ENCODE peak calls at places on chromosomes 5 and 9, in seven cellular contexts. One of them, this sample, is unnamed.

GRCh38 chr9:112029921-112030444 is 133.4 kb downstream of the UGCG start:
- DNase-seq in nephron progenitor cell: no peak
- DNase-seq in kidney: no peak
- DNase-seq in colonic mucosa: no peak
- DNase-seq in ovary: no peak
- DNase-seq in choroid plexus epithelial cell: peak; percentile 82
- DNase-seq in psoas muscle: no peak
- DNase-seq in this sample: no peak

GRCh38 chr5:122493091-122493775 is 181.2 kb downstream of the SNCAIP start:
- DNase-seq in nephron progenitor cell: peak; percentile 9
- DNase-seq in kidney: peak; percentile 70
- DNase-seq in colonic mucosa: no peak
- DNase-seq in ovary: no peak
- DNase-seq in choroid plexus epithelial cell: no peak
- DNase-seq in psoas muscle: no peak
- DNase-seq in this sample: peak; percentile 11

GRCh38 chr5:135219868-135220267 is 179.2 kb downstream of the MACROH2A1 start:
- DNase-seq in nephron progenitor cell: no peak
- DNase-seq in kidney: peak; percentile 23
- DNase-seq in colonic mucosa: peak; percentile 14
- DNase-seq in ovary: no peak
- DNase-seq in choroid plexus epithelial cell: no peak
- DNase-seq in psoas muscle: no peak
- DNase-seq in this sample: no peak

GRCh38 chr9:37037744-37038640 is 3.9 kb upstream of the PAX5 start:
- DNase-seq in nephron progenitor cell: peak; percentile 52
- DNase-seq in kidney: no peak
- DNase-seq in colonic mucosa: no peak
- DNase-seq in ovary: no peak
- DNase-seq in choroid plexus epithelial cell: no peak
- DNase-seq in psoas muscle: no peak
- DNase-seq in this sample: no peak

GRCh38 chr9:78261403-78262001 is 25.6 kb downstream of the CEP78 start:
- DNase-seq in nephron progenitor cell: no peak
- DNase-seq in kidney: no peak
- DNase-seq in colonic mucosa: no peak
- DNase-seq in ovary: no peak
- DNase-seq in choroid plexus epithelial cell: peak; percentile 72
- DNase-seq in psoas muscle: no peak
- DNase-seq in this sample: no peak

GRCh38 chr5:51495672-51496071 is 112.4 kb downstream of the ISL1 start:
- DNase-seq in nephron progenitor cell: no peak
- DNase-seq in kidney: no peak
- DNase-seq in colonic mucosa: no peak
- DNase-seq in ovary: no peak
- DNase-seq in choroid plexus epithelial cell: peak; percentile 5
- DNase-seq in psoas muscle: no peak
- DNase-seq in this sample: no peak

GRCh38 chr9:133677126-133678010 is 41.2 kb downstream of the DBH start:
- DNase-seq in nephron progenitor cell: no peak
- DNase-seq in kidney: peak; percentile 51
- DNase-seq in colonic mucosa: no peak
- DNase-seq in ovary: no peak
- DNase-seq in choroid plexus epithelial cell: no peak
- DNase-seq in psoas muscle: no peak
- DNase-seq in this sample: no peak

GRCh38 chr5:9538504-9538903 is 7.4 kb downstream of the SEMA5A start:
- DNase-seq in nephron progenitor cell: no peak
- DNase-seq in kidney: no peak
- DNase-seq in colonic mucosa: no peak
- DNase-seq in ovary: no peak
- DNase-seq in choroid plexus epithelial cell: peak; percentile 54
- DNase-seq in psoas muscle: no peak
- DNase-seq in this sample: no peak

GRCh38 chr5:66666778-66667177 is 70.6 kb downstream of the MAST4 start:
- DNase-seq in nephron progenitor cell: no peak
- DNase-seq in kidney: peak; percentile 82
- DNase-seq in colonic mucosa: peak; percentile 20
- DNase-seq in ovary: no peak
- DNase-seq in choroid plexus epithelial cell: no peak
- DNase-seq in psoas muscle: no peak
- DNase-seq in this sample: no peak

GRCh38 chr5:33891731-33892418 is at the start of gene ADAMTS12:
- DNase-seq in nephron progenitor cell: peak; percentile 82
- DNase-seq in kidney: peak; percentile 90
- DNase-seq in colonic mucosa: peak; percentile 23
- DNase-seq in ovary: peak; percentile 46
- DNase-seq in choroid plexus epithelial cell: peak; percentile 60
- DNase-seq in psoas muscle: peak; percentile 50
- DNase-seq in this sample: peak; percentile 34

GRCh38 chr9:122498883-122499288 is 11.7 kb upstream of the OR1J2 start:
- DNase-seq in nephron progenitor cell: no peak
- DNase-seq in kidney: no peak
- DNase-seq in colonic mucosa: no peak
- DNase-seq in ovary: no peak
- DNase-seq in choroid plexus epithelial cell: peak; percentile 70
- DNase-seq in psoas muscle: no peak
- DNase-seq in this sample: no peak

GRCh38 chr5:131389096-131389868 is 125.4 kb downstream of the CDC42SE2 start:
- DNase-seq in nephron progenitor cell: no peak
- DNase-seq in kidney: no peak
- DNase-seq in colonic mucosa: no peak
- DNase-seq in ovary: no peak
- DNase-seq in choroid plexus epithelial cell: no peak
- DNase-seq in psoas muscle: no peak
- DNase-seq in this sample: no peak

GRCh38 chr5:530001-530400 is 5.8 kb upstream of the SLC9A3 start:
- DNase-seq in nephron progenitor cell: no peak
- DNase-seq in kidney: no peak
- DNase-seq in colonic mucosa: no peak
- DNase-seq in ovary: no peak
- DNase-seq in choroid plexus epithelial cell: no peak
- DNase-seq in psoas muscle: no peak
- DNase-seq in this sample: no peak

GRCh38 chr9:23683476-23684095 is 142.5 kb downstream of the ELAVL2 start:
- DNase-seq in nephron progenitor cell: no peak
- DNase-seq in kidney: no peak
- DNase-seq in colonic mucosa: no peak
- DNase-seq in ovary: no peak
- DNase-seq in choroid plexus epithelial cell: no peak
- DNase-seq in psoas muscle: no peak
- DNase-seq in this sample: no peak

GRCh38 chr5:59139695-59140094 is 556.8 kb downstream of the RAB3C start:
- DNase-seq in nephron progenitor cell: no peak
- DNase-seq in kidney: no peak
- DNase-seq in colonic mucosa: no peak
- DNase-seq in ovary: no peak
- DNase-seq in choroid plexus epithelial cell: no peak
- DNase-seq in psoas muscle: no peak
- DNase-seq in this sample: no peak

GRCh38 chr9:77945798-77946197 is 85.8 kb downstream of the GNAQ start:
- DNase-seq in nephron progenitor cell: no peak
- DNase-seq in kidney: no peak
- DNase-seq in colonic mucosa: no peak
- DNase-seq in ovary: no peak
- DNase-seq in choroid plexus epithelial cell: peak; percentile 88
- DNase-seq in psoas muscle: no peak
- DNase-seq in this sample: no peak

GRCh38 chr9:36924071-36924470 is 110.0 kb downstream of the PAX5 start:
- DNase-seq in nephron progenitor cell: no peak
- DNase-seq in kidney: no peak
- DNase-seq in colonic mucosa: no peak
- DNase-seq in ovary: no peak
- DNase-seq in choroid plexus epithelial cell: peak; percentile 75
- DNase-seq in psoas muscle: no peak
- DNase-seq in this sample: no peak

GRCh38 chr5:4275232-4275631 is 679.6 kb downstream of the IRX1 start:
- DNase-seq in nephron progenitor cell: no peak
- DNase-seq in kidney: no peak
- DNase-seq in colonic mucosa: no peak
- DNase-seq in ovary: no peak
- DNase-seq in choroid plexus epithelial cell: no peak
- DNase-seq in psoas muscle: no peak
- DNase-seq in this sample: no peak

GRCh38 chr5:96121362-96121761 is 159.7 kb upstream of the ELL2 start:
- DNase-seq in nephron progenitor cell: no peak
- DNase-seq in kidney: no peak
- DNase-seq in colonic mucosa: no peak
- DNase-seq in ovary: no peak
- DNase-seq in choroid plexus epithelial cell: no peak
- DNase-seq in psoas muscle: no peak
- DNase-seq in this sample: no peak

GRCh38 chr5:13188393-13188792 is 756.1 kb downstream of the DNAH5 start:
- DNase-seq in nephron progenitor cell: no peak
- DNase-seq in kidney: no peak
- DNase-seq in colonic mucosa: no peak
- DNase-seq in ovary: no peak
- DNase-seq in choroid plexus epithelial cell: no peak
- DNase-seq in psoas muscle: no peak
- DNase-seq in this sample: no peak

GRCh38 chr9:105065119-105066088 is 137.4 kb upstream of the ABCA1 start:
- DNase-seq in nephron progenitor cell: no peak
- DNase-seq in kidney: no peak
- DNase-seq in colonic mucosa: peak; percentile 30
- DNase-seq in ovary: no peak
- DNase-seq in choroid plexus epithelial cell: no peak
- DNase-seq in psoas muscle: no peak
- DNase-seq in this sample: no peak

GRCh38 chr9:83234541-83234940 is 171.6 kb upstream of the RASEF start:
- DNase-seq in nephron progenitor cell: no peak
- DNase-seq in kidney: no peak
- DNase-seq in colonic mucosa: no peak
- DNase-seq in ovary: no peak
- DNase-seq in choroid plexus epithelial cell: no peak
- DNase-seq in psoas muscle: no peak
- DNase-seq in this sample: no peak

GRCh38 chr5:142245776-142246175 is 79.0 kb downstream of the SPRY4 start:
- DNase-seq in nephron progenitor cell: no peak
- DNase-seq in kidney: no peak
- DNase-seq in colonic mucosa: no peak
- DNase-seq in ovary: no peak
- DNase-seq in choroid plexus epithelial cell: no peak
- DNase-seq in psoas muscle: no peak
- DNase-seq in this sample: no peak

DNA sequence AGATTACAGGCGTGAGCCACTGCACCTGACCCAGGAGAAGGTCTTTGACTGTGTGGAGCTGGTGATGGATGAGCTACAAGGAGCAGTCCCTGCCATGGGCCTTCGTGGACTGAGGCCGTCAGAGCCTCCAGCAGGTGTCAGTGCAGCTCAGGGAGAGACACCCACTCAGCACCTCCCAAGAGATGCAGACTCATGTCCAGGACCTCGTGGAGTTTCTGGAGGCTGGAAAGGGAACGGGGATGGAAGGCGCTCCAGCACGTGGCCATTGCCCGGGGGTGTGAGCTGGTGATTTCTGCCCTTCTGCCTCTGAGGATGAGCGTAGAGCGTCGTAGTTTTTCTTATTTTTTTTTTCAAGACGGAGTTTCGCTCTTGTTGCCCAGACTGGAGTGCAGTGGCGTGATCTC is 9.5 kb downstream of the TOR4A start:
- DNase-seq in nephron progenitor cell: peak; percentile 43
- DNase-seq in kidney: peak; percentile 77
- DNase-seq in colonic mucosa: peak; percentile 78
- DNase-seq in ovary: no peak
- DNase-seq in choroid plexus epithelial cell: peak; percentile 66
- DNase-seq in psoas muscle: peak; percentile 35
- DNase-seq in this sample: no peak
- TF ChIP-seq CTCF in nephron progenitor cell: peak; percentile 25
- TF ChIP-seq CTCF in kidney: peak; percentile 72
- TF ChIP-seq CTCF in colonic mucosa: peak; percentile 48
- TF ChIP-seq CTCF in ovary: no peak
- TF ChIP-seq CTCF in choroid plexus epithelial cell: peak; percentile 67
- TF ChIP-seq CTCF in psoas muscle: peak; percentile 51
- TF ChIP-seq CTCF in this sample: peak; percentile 52

DNA sequence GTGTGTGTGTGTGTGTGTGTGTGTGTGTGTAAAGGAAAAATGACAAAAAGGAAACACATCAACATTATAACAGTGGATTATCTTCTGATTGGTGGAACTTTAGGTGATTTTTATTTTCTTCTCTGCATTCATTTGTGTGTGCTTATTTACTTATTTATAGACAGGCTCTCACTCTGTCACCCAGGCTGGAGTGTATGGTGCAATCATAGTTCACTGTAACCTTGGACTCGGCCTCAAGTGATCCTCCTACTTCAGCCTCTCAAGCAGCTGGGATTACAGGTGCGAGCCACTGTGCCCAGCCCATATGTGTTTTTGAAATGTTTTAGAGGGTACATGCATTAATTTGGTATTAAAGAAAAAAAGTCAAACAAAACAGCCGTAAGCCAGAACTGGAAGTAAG is 39.1 kb downstream of the FAT2 start:
- DNase-seq in nephron progenitor cell: no peak
- DNase-seq in kidney: no peak
- DNase-seq in colonic mucosa: no peak
- DNase-seq in ovary: no peak
- DNase-seq in choroid plexus epithelial cell: no peak
- DNase-seq in psoas muscle: no peak
- DNase-seq in this sample: no peak
- TF ChIP-seq CTCF in nephron progenitor cell: no peak
- TF ChIP-seq CTCF in kidney: no peak
- TF ChIP-seq CTCF in colonic mucosa: no peak
- TF ChIP-seq CTCF in ovary: no peak
- TF ChIP-seq CTCF in choroid plexus epithelial cell: no peak
- TF ChIP-seq CTCF in psoas muscle: no peak
- TF ChIP-seq CTCF in this sample: no peak

GRCh38 chr5:177336112-177336511 is 15.4 kb downstream of the LMAN2 start:
- DNase-seq in nephron progenitor cell: no peak
- DNase-seq in kidney: peak; percentile 46
- DNase-seq in colonic mucosa: no peak
- DNase-seq in ovary: no peak
- DNase-seq in choroid plexus epithelial cell: no peak
- DNase-seq in psoas muscle: no peak
- DNase-seq in this sample: no peak
- TF ChIP-seq CTCF in nephron progenitor cell: peak; percentile 8
- TF ChIP-seq CTCF in kidney: peak; percentile 31
- TF ChIP-seq CTCF in colonic mucosa: peak; percentile 14
- TF ChIP-seq CTCF in ovary: no peak
- TF ChIP-seq CTCF in choroid plexus epithelial cell: peak; percentile 17
- TF ChIP-seq CTCF in psoas muscle: no peak
- TF ChIP-seq CTCF in this sample: peak; percentile 46

DNA sequence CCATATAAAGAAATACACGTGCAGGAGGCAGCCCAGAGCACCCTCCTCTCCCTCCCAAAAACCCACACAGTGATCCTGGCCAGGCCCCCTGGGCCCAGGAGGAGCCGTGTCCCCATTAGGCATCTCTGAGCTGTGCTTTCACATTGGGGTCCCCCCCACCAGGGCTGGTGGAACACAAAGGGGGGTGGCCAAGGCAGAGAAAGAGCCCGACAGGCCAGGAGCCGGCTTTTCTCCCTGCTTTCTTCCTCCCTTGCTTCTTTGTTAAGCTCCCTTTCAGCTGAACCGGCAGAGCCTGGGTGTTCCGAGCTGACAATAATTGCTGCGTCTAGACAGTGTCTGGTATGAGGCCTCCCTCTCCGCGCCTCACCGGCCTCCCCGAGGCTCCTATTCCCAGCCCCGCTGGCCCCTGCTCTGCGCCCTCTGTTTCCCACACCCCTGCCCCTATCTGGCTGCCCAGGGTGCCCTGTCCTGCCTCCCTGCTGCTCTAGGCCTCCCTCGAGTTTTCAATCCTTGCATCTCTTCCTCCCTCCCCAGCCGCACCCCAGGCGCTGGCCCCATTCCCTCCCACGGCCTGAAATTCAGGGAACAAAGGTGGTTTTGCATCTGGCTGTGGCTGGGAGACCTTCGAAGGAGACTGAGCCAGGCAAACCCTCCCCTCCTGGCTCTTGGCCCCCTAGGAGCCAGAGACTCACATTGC is 120.6 kb downstream of the C9orf50 start:
- DNase-seq in nephron progenitor cell: peak; percentile 35
- DNase-seq in kidney: no peak
- DNase-seq in colonic mucosa: no peak
- DNase-seq in ovary: peak; percentile 75
- DNase-seq in choroid plexus epithelial cell: peak; percentile 85
- DNase-seq in psoas muscle: no peak
- DNase-seq in this sample: no peak
- TF ChIP-seq CTCF in nephron progenitor cell: no peak
- TF ChIP-seq CTCF in kidney: no peak
- TF ChIP-seq CTCF in colonic mucosa: no peak
- TF ChIP-seq CTCF in ovary: no peak
- TF ChIP-seq CTCF in choroid plexus epithelial cell: peak; percentile 27
- TF ChIP-seq CTCF in psoas muscle: no peak
- TF ChIP-seq CTCF in this sample: no peak